ENCODE peak calls at places on chromosomes 13 and 19, in seven cellular contexts. T is mesenchymal stem cell; Q is CD4-positive, alpha-beta memory T cell; M is H1; U is psoas muscle; E is GM23248; X is uterus. K is an unnamed sample. For H3K4me1, the result is how much of the 10 kb centered on the place peaks cover.

GRCh38 chr19:48780684-48781391 is 25.5 kb downstream of the FGF21 start:
- DNase-seq in E (peak), M (no peak), U (no peak), X (peak), Q (no peak), T (peak), K (peak)

GRCh38 chr13:36059366-36059765 is 71.8 kb downstream of the DCLK1 start:
- DNase-seq in T (no peak), U (no peak), Q (no peak), E (no peak), X (no peak), M (no peak), K (no peak)

GRCh38 chr13:39144941-39145533 is 106.8 kb downstream of the NHLRC3 start:
- DNase-seq in T (peak), U (peak), M (peak), X (peak), E (peak), Q (no peak), K (peak)

GRCh38 chr19:21569497-21569870 is 64.1 kb downstream of the ZNF429 start:
- DNase-seq in M (no peak), Q (no peak), E (peak), U (no peak), T (no peak), X (no peak), K (no peak)

GRCh38 chr19:43700368-43701015 is 15.4 kb upstream of the IRGC start:
- DNase-seq in Q (no peak), M (no peak), E (peak), T (peak), X (peak), U (peak), K (no peak)

GRCh38 chr19:11338569-11339253 is 746 bp downstream of the RAB3D start:
- DNase-seq in X (peak), M (no peak), E (peak), T (no peak), Q (no peak), U (no peak), K (peak)

GRCh38 chr13:109680930-109681329 is 105.5 kb downstream of the IRS2 start:
- DNase-seq in U (no peak), Q (no peak), T (no peak), E (no peak), X (no peak), M (no peak), K (no peak)

GRCh38 chr13:90776349-90776748 is 571.1 kb upstream of the MIR17HG start:
- DNase-seq in U (no peak), T (no peak), Q (no peak), M (no peak), X (no peak), E (no peak), K (no peak)

GRCh38 chr13:95569966-95570365 is 17.4 kb downstream of the CLDN10 start:
- DNase-seq in X (no peak), Q (no peak), E (no peak), M (no peak), T (no peak), U (no peak), K (no peak)

DNA sequence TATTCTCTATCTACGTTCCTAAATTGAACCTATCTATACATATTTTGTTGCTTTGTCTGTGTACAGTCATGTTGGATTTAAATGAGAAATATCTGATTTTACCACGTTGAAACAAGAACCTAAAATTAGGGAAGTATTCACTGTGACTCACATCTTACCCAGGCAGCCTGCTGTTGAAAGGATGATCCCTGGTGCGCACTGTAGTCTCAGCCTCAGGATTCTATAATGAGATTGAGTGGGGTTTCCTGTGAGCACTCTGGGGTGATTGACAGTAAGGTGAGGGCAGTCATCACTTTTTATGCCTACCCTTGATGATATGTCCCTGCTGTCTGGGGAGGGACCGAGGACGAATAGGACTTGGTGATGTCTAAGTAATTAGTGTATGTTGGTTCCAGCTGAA is 35.4 kb downstream of the PCCA start:
- DNase-seq in M (no peak), U (no peak), T (no peak), Q (no peak), X (no peak), E (peak), K (no peak)
- H3K4me3 ChIP-seq in M (no peak), U (no peak), T (no peak), Q (no peak), X (no peak), E (no peak), K (no peak)

GRCh38 chr19:54282706-54283105 is 1.8 kb upstream of the LILRB2 start:
- DNase-seq in U (no peak), M (no peak), E (no peak), X (no peak), T (no peak), Q (no peak), K (no peak)
- H3K4me1 ChIP-seq in U (under half), M (under half), E (under half), X (under half), T (under half), Q (under half), K (under half)

DNA sequence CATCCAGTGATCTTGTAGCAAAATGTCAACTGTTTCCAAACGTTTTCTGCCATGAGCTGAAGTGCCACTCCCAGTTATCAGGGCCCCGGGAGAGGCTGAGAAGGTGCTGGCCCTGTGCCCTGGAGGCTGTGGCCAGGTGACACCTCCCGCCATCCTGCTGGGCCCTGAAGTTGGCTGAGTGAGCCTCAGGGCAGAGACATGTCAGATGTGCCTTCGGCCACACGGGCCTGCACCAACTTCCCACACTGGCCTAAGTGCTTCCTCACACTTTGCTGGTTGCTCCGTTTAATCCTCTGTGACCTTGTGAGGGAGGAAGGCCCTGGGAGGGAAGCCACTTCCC is 4.8 kb downstream of the ADPRHL1 start:
- DNase-seq in M (no peak), X (no peak), Q (no peak), U (peak), T (no peak), E (no peak), K (peak)
- H3K4me3 ChIP-seq in M (no peak), X (no peak), Q (no peak), U (peak), T (no peak), E (no peak), K (no peak)

GRCh38 chr13:44307844-44308243 is 65.8 kb upstream of the SERP2 start:
- DNase-seq in U (no peak), M (no peak), Q (no peak), X (no peak), E (no peak), T (no peak), K (peak)
- H3K4me1 ChIP-seq in U (under half), M (under half), Q (under half), X (under half), E (under half), T (under half), K (under half)

GRCh38 chr19:34480971-34481821 is at the start of gene WTIP:
- DNase-seq in E (peak), Q (no peak), T (peak), U (peak), X (peak), M (peak), K (no peak)
- H3K4me3 ChIP-seq in E (peak), Q (no peak), T (peak), U (peak), X (peak), M (peak), K (peak)

GRCh38 chr13:46606915-46607413 is 54.0 kb downstream of the LRCH1 start:
- DNase-seq in E (no peak), U (no peak), M (no peak), T (no peak), Q (no peak), X (no peak), K (no peak)
- H3K4me1 ChIP-seq in E (under half), U (under half), M (under half), T (under half), Q (under half), X (under half), K (under half)

GRCh38 chr19:35990771-35991730 is 3.9 kb upstream of the SDHAF1 start:
- DNase-seq in M (no peak), U (no peak), E (no peak), X (no peak), Q (no peak), T (no peak), K (no peak)

GRCh38 chr19:35988824-35989223 is 6.2 kb upstream of the SDHAF1 start:
- DNase-seq in U (no peak), T (no peak), X (no peak), Q (no peak), E (no peak), M (no peak), K (no peak)

GRCh38 chr19:35986111-35986510 is 8.9 kb upstream of the SDHAF1 start:
- DNase-seq in T (no peak), X (no peak), E (no peak), M (no peak), Q (no peak), U (no peak), K (no peak)

GRCh38 chr19:35986664-35987570 is 8.1 kb upstream of the SDHAF1 start:
- DNase-seq in U (peak), T (no peak), E (peak), Q (no peak), X (no peak), M (peak), K (no peak)

GRCh38 chr19:35987571-35987896 is 7.5 kb upstream of the SDHAF1 start:
- DNase-seq in Q (no peak), U (no peak), T (no peak), X (no peak), M (no peak), E (no peak), K (no peak)
- H3K4me3 ChIP-seq in Q (no peak), U (peak), T (no peak), X (no peak), M (peak), E (peak), K (no peak)

K was measured in small intestine.